ENCODE peak calls at places on chromosome 17, in six cellular contexts. K, I, R, C, V and N are unnamed samples.
A peak's percentile ranks its signal among the peaks of the same experiment; 100 is the strongest.

GRCh38 chr17:59425085-59425901 is 93.8 kb downstream of the YPEL2 start:
- DNase-seq in K (no peak), V (no peak), R (peak; percentile 74), C (no peak), I (no peak), N (peak; percentile 31)

GRCh38 chr17:76243826-76244679 is 3.8 kb upstream of the RNF157 start:
- DNase-seq in I (no peak), C (no peak), V (no peak), K (no peak), R (no peak), N (no peak)

GRCh38 chr17:38743556-38744171 is 4.5 kb downstream of the PCGF2 start:
- DNase-seq in V (no peak), R (peak; percentile 72), C (no peak), I (no peak), K (no peak), N (no peak)

GRCh38 chr17:74919440-74920305 is 3.4 kb downstream of the USH1G start:
- DNase-seq in C (no peak), R (no peak), V (peak; percentile 80), I (no peak), K (peak; percentile 40), N (peak; percentile 52)

GRCh38 chr17:76383645-76384221 is 676 bp upstream of the SPHK1 start:
- DNase-seq in I (peak; percentile 37), K (peak; percentile 58), C (no peak), V (peak; percentile 66), R (peak; percentile 78), N (peak; percentile 72)

GRCh38 chr17:69450857-69451410 is 36.4 kb downstream of the MAP2K6 start:
- DNase-seq in K (no peak), R (no peak), C (no peak), V (no peak), I (no peak), N (no peak)

GRCh38 chr17:68184816-68185436 is 62.9 kb upstream of the AMZ2 start:
- DNase-seq in K (no peak), V (no peak), I (peak; percentile 51), R (no peak), C (peak; percentile 8), N (no peak)

GRCh38 chr17:49316889-49317288 is 45.2 kb downstream of the ZNF652 start:
- DNase-seq in C (no peak), V (no peak), R (no peak), I (no peak), K (no peak), N (no peak)

GRCh38 chr17:75270218-75270965 is 639 bp downstream of the MIF4GD start:
- DNase-seq in I (peak; percentile 39), R (peak; percentile 89), C (peak; percentile 47), K (peak; percentile 62), V (peak; percentile 87), N (peak; percentile 72)

GRCh38 chr17:5291683-5292082 is 9.6 kb downstream of the RABEP1 start:
- DNase-seq in C (no peak), R (no peak), V (no peak), K (no peak), I (no peak), N (no peak)

GRCh38 chr17:38448208-38448776 is 20.0 kb downstream of the ARHGAP23 start:
- DNase-seq in K (no peak), C (no peak), I (no peak), R (no peak), V (no peak), N (no peak)

GRCh38 chr17:28413804-28414203 is 7.8 kb upstream of the SLC46A1 start:
- DNase-seq in V (no peak), C (no peak), K (no peak), I (no peak), R (no peak), N (no peak)
- TF ChIP-seq CTCF in V (no peak), C (no peak), K (no peak), I (no peak), R (no peak), N (no peak)

GRCh38 chr17:2093349-2093748 is 38.4 kb downstream of the HIC1 start:
- DNase-seq in V (no peak), R (peak; percentile 88), K (no peak), C (no peak), I (no peak), N (no peak)

GRCh38 chr17:2092253-2092652 is 37.4 kb downstream of the HIC1 start:
- DNase-seq in K (no peak), I (no peak), R (no peak), C (no peak), V (no peak), N (no peak)

GRCh38 chr17:2090804-2091534 is 36.1 kb downstream of the HIC1 start:
- DNase-seq in C (peak; percentile 68), R (no peak), K (peak; percentile 65), I (no peak), V (peak; percentile 51), N (no peak)

GRCh38 chr17:2095536-2095910 is 40.6 kb downstream of the HIC1 start:
- DNase-seq in I (no peak), C (no peak), K (no peak), R (no peak), V (no peak), N (no peak)

GRCh38 chr17:2094891-2095535 is 40.1 kb downstream of the HIC1 start:
- DNase-seq in R (peak; percentile 84), I (no peak), V (peak; percentile 31), K (no peak), C (peak; percentile 56), N (peak; percentile 55)
- TF ChIP-seq CTCF in R (peak; percentile 60), I (no peak), V (no peak), K (no peak), C (no peak), N (no peak)

DNA sequence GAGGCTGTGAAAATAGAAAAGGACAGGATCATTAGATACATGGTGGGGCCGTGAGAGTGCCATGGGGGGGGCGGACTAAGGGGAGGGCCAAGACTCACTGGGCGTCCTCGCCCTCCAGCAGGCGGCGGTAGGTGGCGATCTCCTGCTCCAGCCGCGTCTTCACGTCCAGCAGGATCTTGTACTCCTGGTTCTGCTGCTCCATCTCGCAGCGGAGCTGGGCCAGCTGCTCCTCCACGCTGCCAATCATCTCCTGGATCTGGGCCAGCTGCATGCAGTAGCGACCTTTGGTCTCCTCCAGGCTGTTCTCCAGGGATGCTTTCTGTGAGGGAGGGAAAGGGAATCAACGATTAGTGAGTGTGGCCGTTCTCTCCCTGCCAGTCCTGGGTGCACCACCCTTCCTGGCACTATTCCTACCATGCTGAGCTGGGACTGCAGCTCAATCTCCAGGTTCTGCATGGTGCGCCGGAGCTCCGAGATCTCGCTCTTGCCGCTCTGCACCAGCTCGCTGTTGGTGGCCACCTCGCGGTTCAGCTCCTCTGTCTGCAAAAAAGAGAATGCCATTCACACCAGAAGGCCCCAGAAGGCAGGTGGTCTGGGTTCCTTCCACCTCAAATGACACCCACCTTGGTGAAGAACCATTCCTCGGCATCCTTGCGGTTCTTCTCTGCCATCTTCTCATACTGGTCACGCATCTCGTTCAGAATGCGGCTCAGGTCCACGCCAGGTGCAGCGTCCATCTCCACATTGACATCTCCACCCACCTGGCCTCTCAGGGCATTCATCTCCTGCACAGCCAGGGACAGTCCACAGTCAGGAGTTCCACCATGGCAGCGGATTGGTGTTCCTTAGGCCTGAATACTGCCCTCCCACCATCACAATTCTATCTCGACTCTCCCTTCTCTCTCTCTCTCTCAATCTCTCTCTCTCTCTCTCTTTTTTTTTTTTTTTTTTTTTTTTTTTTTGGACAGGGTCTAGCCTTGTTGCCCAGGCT is 3.3 kb downstream of the KRT14 start:
- DNase-seq in R (no peak), I (no peak), C (no peak), V (no peak), K (no peak), N (no peak)
- TF ChIP-seq CTCF in R (no peak), I (no peak), C (no peak), V (no peak), K (no peak), N (no peak)

GRCh38 chr17:46193246-46193625 is at the start of gene KANSL1:
- DNase-seq in R (peak; percentile 95), V (peak; percentile 97), I (peak; percentile 83), C (peak; percentile 80), K (peak; percentile 96), N (peak; percentile 93)
- TF ChIP-seq CTCF in R (peak; percentile 36), V (peak; percentile 100), I (no peak), C (no peak), K (no peak), N (no peak)

GRCh38 chr17:21119945-21120249 is 6.9 kb upstream of the DHRS7B start:
- DNase-seq in I (no peak), R (no peak), C (no peak), K (no peak), V (no peak), N (no peak)
- TF ChIP-seq CTCF in I (peak; percentile 13), R (no peak), C (no peak), K (no peak), V (no peak), N (no peak)

GRCh38 chr17:81176656-81177055 is 10.6 kb upstream of the AATK start:
- DNase-seq in I (no peak), R (no peak), K (no peak), C (no peak), V (peak; percentile 31), N (no peak)
- TF ChIP-seq CTCF in I (no peak), R (peak; percentile 10), K (no peak), C (no peak), V (no peak), N (no peak)

GRCh38 chr17:50533720-50534148 is 1.2 kb downstream of the EPN3 start:
- DNase-seq in K (no peak), C (no peak), R (no peak), I (no peak), V (no peak), N (no peak)

GRCh38 chr17:50534979-50535326 is 2.4 kb downstream of the EPN3 start:
- DNase-seq in C (no peak), V (no peak), R (no peak), K (no peak), I (no peak), N (no peak)

GRCh38 chr17:50533185-50533584 is 650 bp downstream of the EPN3 start:
- DNase-seq in C (no peak), V (no peak), R (no peak), I (no peak), K (no peak), N (no peak)

GRCh38 chr17:50535407-50535806 is 2.9 kb downstream of the EPN3 start:
- DNase-seq in I (no peak), K (no peak), R (no peak), V (no peak), C (no peak), N (no peak)

DNA sequence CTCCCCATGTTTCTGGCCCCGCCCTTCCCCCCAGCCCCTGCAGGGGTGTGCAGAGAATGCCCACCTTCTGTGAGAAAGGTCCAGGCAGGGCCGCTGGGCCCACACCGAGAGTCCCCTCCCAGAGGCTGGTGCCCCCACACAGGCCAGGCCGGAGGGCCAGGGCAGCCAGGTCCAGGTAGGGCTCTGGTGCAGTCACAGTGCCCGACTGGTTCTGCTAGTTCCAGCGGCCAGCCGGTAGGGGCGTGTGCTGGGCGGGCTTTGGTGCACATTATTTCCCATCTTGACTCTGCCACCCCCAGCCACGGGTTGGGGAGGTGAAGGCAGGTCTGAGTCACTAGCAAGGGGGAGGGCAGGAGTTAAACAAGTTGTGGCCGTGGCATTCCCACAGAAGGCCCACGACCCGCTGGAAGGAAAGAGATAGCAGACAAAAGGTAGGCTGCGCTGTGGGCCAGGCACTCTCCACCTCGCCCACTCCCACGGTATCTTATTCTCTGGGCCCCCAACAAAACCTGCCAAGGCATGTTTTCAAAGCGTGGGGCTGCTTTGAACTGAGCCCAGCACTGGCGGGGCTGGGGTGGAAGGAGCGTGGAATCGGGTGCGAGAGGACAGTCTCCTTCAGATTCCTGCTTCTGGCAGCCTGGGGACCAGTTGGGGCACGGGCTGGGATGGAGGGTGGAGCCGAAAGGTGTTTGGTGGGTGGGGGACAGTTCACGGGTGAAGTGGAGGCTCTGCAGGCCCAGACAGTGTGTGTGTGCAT is 1.9 kb downstream of the EPN3 start:
- DNase-seq in R (no peak), K (no peak), V (peak; percentile 39), C (no peak), I (no peak), N (no peak)
- TF ChIP-seq CTCF in R (peak; percentile 31), K (peak; percentile 40), V (peak; percentile 23), C (no peak), I (no peak), N (peak; percentile 49)